ENCODE peak calls at places on chromosomes 16 and 17, in five cellular contexts. One of them, this sample, is unnamed.

GRCh38 chr17:74744714-74745547 is 3.5 kb upstream of the NHERF1 start:
- DNase-seq in lung: peak
- DNase-seq in SK-N-MC: no peak
- DNase-seq in NCI-H2029: peak
- DNase-seq in stimulated activated CD4-positive, alpha-beta T cell treated with anti-CD3 and anti-CD28 coated beads, TNF-alpha, amount 100 ng/mL, for 48 hours: peak
- DNase-seq in this sample: peak

GRCh38 chr17:77125432-77125901 is 15.3 kb upstream of the SEC14L1 start:
- DNase-seq in stimulated activated CD4-positive, alpha-beta T cell treated with anti-CD3 and anti-CD28 coated beads, TNF-alpha, amount 100 ng/mL, for 48 hours: no peak
- DNase-seq in SK-N-MC: no peak
- DNase-seq in lung: no peak
- DNase-seq in NCI-H2029: no peak
- DNase-seq in this sample: peak

GRCh38 chr16:3971261-3971660 is 90.7 kb upstream of the CREBBP start:
- DNase-seq in stimulated activated CD4-positive, alpha-beta T cell treated with anti-CD3 and anti-CD28 coated beads, TNF-alpha, amount 100 ng/mL, for 48 hours: no peak
- DNase-seq in NCI-H2029: no peak
- DNase-seq in SK-N-MC: no peak
- DNase-seq in lung: no peak
- DNase-seq in this sample: no peak

GRCh38 chr17:39069114-39069756 is 82.2 kb downstream of the PLXDC1 start:
- DNase-seq in SK-N-MC: no peak
- DNase-seq in NCI-H2029: peak
- DNase-seq in lung: no peak
- DNase-seq in stimulated activated CD4-positive, alpha-beta T cell treated with anti-CD3 and anti-CD28 coated beads, TNF-alpha, amount 100 ng/mL, for 48 hours: no peak
- DNase-seq in this sample: peak

GRCh38 chr17:16443390-16444257 is 28.3 kb downstream of the TRPV2 start:
- DNase-seq in lung: no peak
- DNase-seq in stimulated activated CD4-positive, alpha-beta T cell treated with anti-CD3 and anti-CD28 coated beads, TNF-alpha, amount 100 ng/mL, for 48 hours: no peak
- DNase-seq in NCI-H2029: no peak
- DNase-seq in SK-N-MC: no peak
- DNase-seq in this sample: no peak

GRCh38 chr17:5500804-5501391 is 14.5 kb downstream of the MIS12 start:
- DNase-seq in stimulated activated CD4-positive, alpha-beta T cell treated with anti-CD3 and anti-CD28 coated beads, TNF-alpha, amount 100 ng/mL, for 48 hours: peak
- DNase-seq in NCI-H2029: peak
- DNase-seq in SK-N-MC: peak
- DNase-seq in lung: no peak
- DNase-seq in this sample: peak

GRCh38 chr17:76866774-76867577 is 1.2 kb upstream of the MGAT5B start:
- DNase-seq in NCI-H2029: no peak
- DNase-seq in lung: no peak
- DNase-seq in SK-N-MC: no peak
- DNase-seq in stimulated activated CD4-positive, alpha-beta T cell treated with anti-CD3 and anti-CD28 coated beads, TNF-alpha, amount 100 ng/mL, for 48 hours: no peak
- DNase-seq in this sample: no peak

GRCh38 chr16:81542609-81543570 is 98.3 kb downstream of the CMIP start:
- DNase-seq in NCI-H2029: no peak
- DNase-seq in lung: no peak
- DNase-seq in SK-N-MC: no peak
- DNase-seq in stimulated activated CD4-positive, alpha-beta T cell treated with anti-CD3 and anti-CD28 coated beads, TNF-alpha, amount 100 ng/mL, for 48 hours: no peak
- DNase-seq in this sample: no peak

GRCh38 chr17:38558751-38559024 is 47.1 kb downstream of the SRCIN1 start:
- DNase-seq in SK-N-MC: no peak
- DNase-seq in NCI-H2029: no peak
- DNase-seq in stimulated activated CD4-positive, alpha-beta T cell treated with anti-CD3 and anti-CD28 coated beads, TNF-alpha, amount 100 ng/mL, for 48 hours: no peak
- DNase-seq in lung: no peak
- DNase-seq in this sample: no peak

GRCh38 chr16:9012848-9013507 is 49.3 kb upstream of the USP7 start:
- DNase-seq in stimulated activated CD4-positive, alpha-beta T cell treated with anti-CD3 and anti-CD28 coated beads, TNF-alpha, amount 100 ng/mL, for 48 hours: no peak
- DNase-seq in NCI-H2029: no peak
- DNase-seq in SK-N-MC: no peak
- DNase-seq in lung: no peak
- DNase-seq in this sample: no peak

GRCh38 chr17:76532072-76532651 is 5.3 kb downstream of the CYGB start:
- DNase-seq in lung: no peak
- DNase-seq in NCI-H2029: no peak
- DNase-seq in stimulated activated CD4-positive, alpha-beta T cell treated with anti-CD3 and anti-CD28 coated beads, TNF-alpha, amount 100 ng/mL, for 48 hours: no peak
- DNase-seq in SK-N-MC: no peak
- DNase-seq in this sample: no peak

GRCh38 chr17:73350864-73351263 is 39.1 kb upstream of the CDC42EP4 start:
- DNase-seq in NCI-H2029: no peak
- DNase-seq in stimulated activated CD4-positive, alpha-beta T cell treated with anti-CD3 and anti-CD28 coated beads, TNF-alpha, amount 100 ng/mL, for 48 hours: no peak
- DNase-seq in SK-N-MC: no peak
- DNase-seq in lung: no peak
- DNase-seq in this sample: no peak

GRCh38 chr17:71987634-71988033 is 133.2 kb upstream of the SOX9 start:
- DNase-seq in stimulated activated CD4-positive, alpha-beta T cell treated with anti-CD3 and anti-CD28 coated beads, TNF-alpha, amount 100 ng/mL, for 48 hours: no peak
- DNase-seq in lung: no peak
- DNase-seq in SK-N-MC: no peak
- DNase-seq in NCI-H2029: no peak
- DNase-seq in this sample: no peak

GRCh38 chr17:36188891-36189306 is 7.7 kb downstream of the CCL3L1 start:
- DNase-seq in lung: no peak
- DNase-seq in stimulated activated CD4-positive, alpha-beta T cell treated with anti-CD3 and anti-CD28 coated beads, TNF-alpha, amount 100 ng/mL, for 48 hours: no peak
- DNase-seq in SK-N-MC: no peak
- DNase-seq in NCI-H2029: no peak
- DNase-seq in this sample: no peak

GRCh38 chr16:19710191-19710908 is 7.7 kb downstream of the KNOP1 start:
- DNase-seq in NCI-H2029: no peak
- DNase-seq in stimulated activated CD4-positive, alpha-beta T cell treated with anti-CD3 and anti-CD28 coated beads, TNF-alpha, amount 100 ng/mL, for 48 hours: no peak
- DNase-seq in SK-N-MC: no peak
- DNase-seq in lung: no peak
- DNase-seq in this sample: no peak

GRCh38 chr17:2174471-2175293 is 119.8 kb downstream of the HIC1 start:
- DNase-seq in stimulated activated CD4-positive, alpha-beta T cell treated with anti-CD3 and anti-CD28 coated beads, TNF-alpha, amount 100 ng/mL, for 48 hours: no peak
- DNase-seq in NCI-H2029: peak
- DNase-seq in lung: peak
- DNase-seq in SK-N-MC: no peak
- DNase-seq in this sample: no peak

GRCh38 chr16:89764711-89765201 is 43.4 kb downstream of the ZNF276 start:
- DNase-seq in lung: peak
- DNase-seq in NCI-H2029: no peak
- DNase-seq in stimulated activated CD4-positive, alpha-beta T cell treated with anti-CD3 and anti-CD28 coated beads, TNF-alpha, amount 100 ng/mL, for 48 hours: peak
- DNase-seq in SK-N-MC: no peak
- DNase-seq in this sample: no peak

GRCh38 chr17:45584092-45585036 is 93.8 kb upstream of the PLEKHM1 start:
- DNase-seq in SK-N-MC: no peak
- DNase-seq in stimulated activated CD4-positive, alpha-beta T cell treated with anti-CD3 and anti-CD28 coated beads, TNF-alpha, amount 100 ng/mL, for 48 hours: peak
- DNase-seq in NCI-H2029: no peak
- DNase-seq in lung: peak
- DNase-seq in this sample: no peak

GRCh38 chr16:3012828-3013420 is at the start of gene CLDN9:
- DNase-seq in stimulated activated CD4-positive, alpha-beta T cell treated with anti-CD3 and anti-CD28 coated beads, TNF-alpha, amount 100 ng/mL, for 48 hours: no peak
- DNase-seq in NCI-H2029: no peak
- DNase-seq in SK-N-MC: no peak
- DNase-seq in lung: peak
- DNase-seq in this sample: no peak

GRCh38 chr17:17919169-17920107 is 52.8 kb downstream of the TOM1L2 start:
- DNase-seq in stimulated activated CD4-positive, alpha-beta T cell treated with anti-CD3 and anti-CD28 coated beads, TNF-alpha, amount 100 ng/mL, for 48 hours: peak
- DNase-seq in lung: peak
- DNase-seq in SK-N-MC: peak
- DNase-seq in NCI-H2029: peak
- DNase-seq in this sample: peak

GRCh38 chr17:29855686-29856085 is 74.3 kb downstream of the SSH2 start:
- DNase-seq in stimulated activated CD4-positive, alpha-beta T cell treated with anti-CD3 and anti-CD28 coated beads, TNF-alpha, amount 100 ng/mL, for 48 hours: no peak
- DNase-seq in lung: no peak
- DNase-seq in NCI-H2029: no peak
- DNase-seq in SK-N-MC: no peak
- DNase-seq in this sample: no peak

GRCh38 chr17:68491381-68491849 is 20.8 kb upstream of the PRKAR1A start:
- DNase-seq in stimulated activated CD4-positive, alpha-beta T cell treated with anti-CD3 and anti-CD28 coated beads, TNF-alpha, amount 100 ng/mL, for 48 hours: no peak
- DNase-seq in lung: peak
- DNase-seq in SK-N-MC: no peak
- DNase-seq in NCI-H2029: no peak
- DNase-seq in this sample: no peak

GRCh38 chr17:5331506-5331905 is 49.4 kb downstream of the RABEP1 start:
- DNase-seq in SK-N-MC: no peak
- DNase-seq in stimulated activated CD4-positive, alpha-beta T cell treated with anti-CD3 and anti-CD28 coated beads, TNF-alpha, amount 100 ng/mL, for 48 hours: no peak
- DNase-seq in NCI-H2029: no peak
- DNase-seq in lung: no peak
- DNase-seq in this sample: no peak

GRCh38 chr16:15777533-15778203 is 79.2 kb downstream of the MYH11 start:
- DNase-seq in stimulated activated CD4-positive, alpha-beta T cell treated with anti-CD3 and anti-CD28 coated beads, TNF-alpha, amount 100 ng/mL, for 48 hours: no peak
- DNase-seq in lung: no peak
- DNase-seq in NCI-H2029: no peak
- DNase-seq in SK-N-MC: no peak
- DNase-seq in this sample: peak

GRCh38 chr17:68288804-68289203 is 2.1 kb downstream of the SLC16A6 start:
- DNase-seq in stimulated activated CD4-positive, alpha-beta T cell treated with anti-CD3 and anti-CD28 coated beads, TNF-alpha, amount 100 ng/mL, for 48 hours: no peak
- DNase-seq in lung: no peak
- DNase-seq in NCI-H2029: no peak
- DNase-seq in SK-N-MC: no peak
- DNase-seq in this sample: no peak

GRCh38 chr17:80187493-80187892 is 17.7 kb downstream of the CARD14 start:
- DNase-seq in lung: peak
- DNase-seq in stimulated activated CD4-positive, alpha-beta T cell treated with anti-CD3 and anti-CD28 coated beads, TNF-alpha, amount 100 ng/mL, for 48 hours: no peak
- DNase-seq in SK-N-MC: no peak
- DNase-seq in NCI-H2029: no peak
- DNase-seq in this sample: no peak

GRCh38 chr17:43936434-43936833 is 5.8 kb downstream of the PPY start:
- DNase-seq in NCI-H2029: no peak
- DNase-seq in stimulated activated CD4-positive, alpha-beta T cell treated with anti-CD3 and anti-CD28 coated beads, TNF-alpha, amount 100 ng/mL, for 48 hours: no peak
- DNase-seq in lung: no peak
- DNase-seq in SK-N-MC: no peak
- DNase-seq in this sample: no peak

GRCh38 chr16:29876578-29877249 is 13.7 kb upstream of the CDIPT start:
- DNase-seq in lung: no peak
- DNase-seq in stimulated activated CD4-positive, alpha-beta T cell treated with anti-CD3 and anti-CD28 coated beads, TNF-alpha, amount 100 ng/mL, for 48 hours: no peak
- DNase-seq in NCI-H2029: no peak
- DNase-seq in SK-N-MC: no peak
- DNase-seq in this sample: no peak

GRCh38 chr16:85422124-85422373 is 191.1 kb upstream of the GSE1 start:
- DNase-seq in NCI-H2029: no peak
- DNase-seq in stimulated activated CD4-positive, alpha-beta T cell treated with anti-CD3 and anti-CD28 coated beads, TNF-alpha, amount 100 ng/mL, for 48 hours: no peak
- DNase-seq in lung: no peak
- DNase-seq in SK-N-MC: peak
- DNase-seq in this sample: no peak

GRCh38 chr17:72120878-72121163 is at the start of gene SOX9:
- DNase-seq in lung: peak
- DNase-seq in SK-N-MC: no peak
- DNase-seq in stimulated activated CD4-positive, alpha-beta T cell treated with anti-CD3 and anti-CD28 coated beads, TNF-alpha, amount 100 ng/mL, for 48 hours: no peak
- DNase-seq in NCI-H2029: peak
- DNase-seq in this sample: no peak

GRCh38 chr17:36514856-36515255 is 19.8 kb downstream of the MYO19 start:
- DNase-seq in lung: no peak
- DNase-seq in SK-N-MC: no peak
- DNase-seq in NCI-H2029: no peak
- DNase-seq in stimulated activated CD4-positive, alpha-beta T cell treated with anti-CD3 and anti-CD28 coated beads, TNF-alpha, amount 100 ng/mL, for 48 hours: no peak
- DNase-seq in this sample: no peak

This sample was measured in SHP77 treated with DMSO at 0.1 percent for 48 hours.